ENCODE peak calls at places on chromosomes 1 and 21, in four cellular contexts. One of them, this sample, is unnamed.

GRCh38 chr1:93878501-93878888 is 511 bp downstream of the DNTTIP2 start:
- DNase-seq in progenitor cell of endocrine pancreas: no peak
- DNase-seq in naive thymus-derived CD4-positive, alpha-beta T cell: peak
- DNase-seq in heart right ventricle: peak
- DNase-seq in this sample: peak

GRCh38 chr1:239909894-239910293 is 181.8 kb upstream of the FMN2 start:
- DNase-seq in heart right ventricle: no peak
- DNase-seq in naive thymus-derived CD4-positive, alpha-beta T cell: no peak
- DNase-seq in progenitor cell of endocrine pancreas: no peak
- DNase-seq in this sample: no peak

GRCh38 chr1:78755986-78756385 is 106.4 kb downstream of the IFI44 start:
- DNase-seq in naive thymus-derived CD4-positive, alpha-beta T cell: no peak
- DNase-seq in heart right ventricle: no peak
- DNase-seq in progenitor cell of endocrine pancreas: no peak
- DNase-seq in this sample: no peak

GRCh38 chr1:176102700-176103244 is 104.3 kb downstream of the COP1 start:
- DNase-seq in heart right ventricle: no peak
- DNase-seq in progenitor cell of endocrine pancreas: no peak
- DNase-seq in naive thymus-derived CD4-positive, alpha-beta T cell: no peak
- DNase-seq in this sample: no peak

GRCh38 chr1:181073638-181074037 is 14.9 kb upstream of the IER5 start:
- DNase-seq in heart right ventricle: no peak
- DNase-seq in progenitor cell of endocrine pancreas: no peak
- DNase-seq in naive thymus-derived CD4-positive, alpha-beta T cell: no peak
- DNase-seq in this sample: no peak

GRCh38 chr1:27858949-27859576 is 13.3 kb upstream of the THEMIS2 start:
- DNase-seq in heart right ventricle: no peak
- DNase-seq in naive thymus-derived CD4-positive, alpha-beta T cell: no peak
- DNase-seq in progenitor cell of endocrine pancreas: no peak
- DNase-seq in this sample: no peak

GRCh38 chr21:44987886-44988606 is 48.2 kb downstream of the SLX9 start:
- DNase-seq in progenitor cell of endocrine pancreas: no peak
- DNase-seq in naive thymus-derived CD4-positive, alpha-beta T cell: no peak
- DNase-seq in heart right ventricle: no peak
- DNase-seq in this sample: no peak

GRCh38 chr21:37365657-37366487 is 701 bp upstream of the DYRK1A start:
- DNase-seq in heart right ventricle: peak
- DNase-seq in naive thymus-derived CD4-positive, alpha-beta T cell: peak
- DNase-seq in progenitor cell of endocrine pancreas: peak
- DNase-seq in this sample: no peak

GRCh38 chr21:44527983-44528633 is 11.9 kb downstream of the KRTAP10-1 start:
- DNase-seq in heart right ventricle: no peak
- DNase-seq in progenitor cell of endocrine pancreas: no peak
- DNase-seq in naive thymus-derived CD4-positive, alpha-beta T cell: no peak
- DNase-seq in this sample: peak

GRCh38 chr1:20496241-20496661 is 10.2 kb upstream of the CAMK2N1 start:
- DNase-seq in naive thymus-derived CD4-positive, alpha-beta T cell: no peak
- DNase-seq in progenitor cell of endocrine pancreas: no peak
- DNase-seq in heart right ventricle: no peak
- DNase-seq in this sample: no peak

GRCh38 chr21:33047231-33047630 is 21.5 kb downstream of the OLIG2 start:
- DNase-seq in progenitor cell of endocrine pancreas: no peak
- DNase-seq in heart right ventricle: no peak
- DNase-seq in naive thymus-derived CD4-positive, alpha-beta T cell: no peak
- DNase-seq in this sample: no peak

GRCh38 chr1:216323344-216323743 is 99.9 kb downstream of the USH2A start:
- DNase-seq in heart right ventricle: no peak
- DNase-seq in progenitor cell of endocrine pancreas: no peak
- DNase-seq in naive thymus-derived CD4-positive, alpha-beta T cell: no peak
- DNase-seq in this sample: no peak

GRCh38 chr21:45041351-45041805 is 33.0 kb upstream of the ADARB1 start:
- DNase-seq in progenitor cell of endocrine pancreas: no peak
- DNase-seq in naive thymus-derived CD4-positive, alpha-beta T cell: no peak
- DNase-seq in heart right ventricle: no peak
- DNase-seq in this sample: peak

GRCh38 chr21:44532712-44533111 is 7.3 kb downstream of the KRTAP10-1 start:
- DNase-seq in progenitor cell of endocrine pancreas: no peak
- DNase-seq in naive thymus-derived CD4-positive, alpha-beta T cell: no peak
- DNase-seq in heart right ventricle: no peak
- DNase-seq in this sample: no peak

GRCh38 chr21:42581676-42582371 is 68.2 kb downstream of the SLC37A1 start:
- DNase-seq in progenitor cell of endocrine pancreas: no peak
- DNase-seq in heart right ventricle: no peak
- DNase-seq in naive thymus-derived CD4-positive, alpha-beta T cell: no peak
- DNase-seq in this sample: no peak

GRCh38 chr1:56434659-56435202 is 144.6 kb downstream of the PLPP3 start:
- DNase-seq in naive thymus-derived CD4-positive, alpha-beta T cell: no peak
- DNase-seq in heart right ventricle: no peak
- DNase-seq in progenitor cell of endocrine pancreas: no peak
- DNase-seq in this sample: no peak

GRCh38 chr1:181117648-181118449 is 29.3 kb downstream of the IER5 start:
- DNase-seq in progenitor cell of endocrine pancreas: no peak
- DNase-seq in naive thymus-derived CD4-positive, alpha-beta T cell: no peak
- DNase-seq in heart right ventricle: no peak
- DNase-seq in this sample: no peak

GRCh38 chr1:1631793-1632420 is at the start of gene MMP23B:
- DNase-seq in naive thymus-derived CD4-positive, alpha-beta T cell: no peak
- DNase-seq in heart right ventricle: no peak
- DNase-seq in progenitor cell of endocrine pancreas: no peak
- DNase-seq in this sample: no peak

GRCh38 chr21:18249542-18250152 is 5.0 kb downstream of the CHODL start:
- DNase-seq in naive thymus-derived CD4-positive, alpha-beta T cell: no peak
- DNase-seq in progenitor cell of endocrine pancreas: no peak
- DNase-seq in heart right ventricle: no peak
- DNase-seq in this sample: no peak

GRCh38 chr1:208238710-208239517 is 5.3 kb downstream of the PLXNA2 start:
- DNase-seq in naive thymus-derived CD4-positive, alpha-beta T cell: no peak
- DNase-seq in heart right ventricle: no peak
- DNase-seq in progenitor cell of endocrine pancreas: no peak
- DNase-seq in this sample: no peak